ENCODE peak calls at places on chromosomes 4 and X, in nine cellular contexts. L is mesendoderm; V is lung; I is effector memory CD4-positive, alpha-beta T cell; O is endodermal cell; Q is CD8-positive, alpha-beta memory T cell; Z is breast epithelium; G is uterus; S is upper lobe of right lung. K is an unnamed sample.

GRCh38 chr4:114980932-114981693 is 132.3 kb downstream of the NDST4 start:
- DNase-seq in L (no peak), V (no peak), I (no peak), O (no peak), Q (no peak), Z (no peak), G (no peak), S (no peak), K (no peak)

GRCh38 chr4:78661923-78662521 is 110.5 kb downstream of the ANXA3 start:
- DNase-seq in L (no peak), V (no peak), I (no peak), O (no peak), Q (no peak), Z (no peak), G (no peak), S (no peak), K (no peak)

GRCh38 chr4:95091272-95091671 is 333.5 kb downstream of the BMPR1B start:
- DNase-seq in L (no peak), V (no peak), I (no peak), O (no peak), Q (no peak), Z (no peak), G (no peak), S (no peak), K (no peak)

GRCh38 chr4:53861856-53862610 is 202.4 kb downstream of the CHIC2 start:
- DNase-seq in L (peak; percentile 17), V (no peak), I (no peak), O (no peak), Q (no peak), Z (no peak), G (peak; percentile 47), S (no peak), K (no peak)

GRCh38 chr4:85500110-85500867 is 25.3 kb downstream of the ARHGAP24 start:
- DNase-seq in L (no peak), V (no peak), I (no peak), O (no peak), Q (no peak), Z (no peak), G (no peak), S (no peak), K (no peak)

GRCh38 chr4:26726655-26727387 is 133.8 kb upstream of the STIM2 start:
- DNase-seq in L (no peak), V (no peak), I (no peak), O (no peak), Q (no peak), Z (no peak), G (no peak), S (no peak), K (no peak)

GRCh38 chr4:153485860-153486259 is 19.7 kb downstream of the TMEM131L start:
- DNase-seq in L (no peak), V (no peak), I (no peak), O (no peak), Q (no peak), Z (no peak), G (no peak), S (no peak), K (no peak)

GRCh38 chrX:48540015-48540350 is 469 bp downstream of the TBC1D25 start:
- DNase-seq in L (no peak), V (no peak), I (peak; percentile 41), O (no peak), Q (peak; percentile 72), Z (peak; percentile 35), G (peak; percentile 48), S (no peak), K (peak; percentile 24)

GRCh38 chr4:125741825-125742452 is 427.2 kb downstream of the FAT4 start:
- DNase-seq in L (no peak), V (no peak), I (no peak), O (no peak), Q (no peak), Z (no peak), G (no peak), S (no peak), K (no peak)

GRCh38 chrX:56762220-56762619 is 33.2 kb downstream of the NBDY start:
- DNase-seq in L (no peak), V (no peak), I (no peak), O (no peak), Q (no peak), Z (no peak), G (no peak), S (no peak), K (no peak)

GRCh38 chr4:7909463-7909862 is 30.2 kb downstream of the AFAP1 start:
- DNase-seq in L (no peak), V (no peak), I (no peak), O (no peak), Q (no peak), Z (no peak), G (no peak), S (no peak), K (no peak)

GRCh38 chr4:7909966-7910720 is 29.5 kb downstream of the AFAP1 start:
- DNase-seq in L (no peak), V (no peak), I (no peak), O (no peak), Q (no peak), Z (no peak), G (peak; percentile 45), S (no peak), K (no peak)

GRCh38 chr4:7910721-7911015 is 29.0 kb downstream of the AFAP1 start:
- DNase-seq in L (no peak), V (no peak), I (no peak), O (peak; percentile 63), Q (no peak), Z (no peak), G (no peak), S (no peak), K (no peak)

GRCh38 chr4:7912826-7913225 is 26.8 kb downstream of the AFAP1 start:
- DNase-seq in L (no peak), V (no peak), I (no peak), O (no peak), Q (no peak), Z (no peak), G (no peak), S (no peak), K (no peak)

GRCh38 chr4:7911044-7911578 is 28.6 kb downstream of the AFAP1 start:
- DNase-seq in L (peak; percentile 93), V (peak; percentile 38), I (no peak), O (peak; percentile 87), Q (no peak), Z (no peak), G (peak; percentile 54), S (no peak), K (no peak)
- H3K27ac ChIP-seq in L (peak overlapping the region; percentile 33), V (peak overlapping the region; percentile 53), I (no peak overlapping the region), O (peak overlapping the region; percentile 76), Q (no peak overlapping the region), Z (peak overlapping the region; percentile 76), G (peak overlapping the region; percentile 83), S (peak overlapping the region; percentile 72), K (no peak overlapping the region)

GRCh38 chr4:143286733-143287570 is 49.7 kb upstream of the GAB1 start:
- DNase-seq in L (no peak), V (no peak), I (no peak), O (no peak), Q (no peak), Z (no peak), G (no peak), S (no peak), K (no peak)
- H3K4me3 ChIP-seq in L (no peak overlapping the region), V (no peak overlapping the region), I (no peak overlapping the region), O (no peak overlapping the region), Q (no peak overlapping the region), Z (peak overlapping the region; percentile 2), G (no peak overlapping the region), S (no peak overlapping the region), K (no peak overlapping the region)

GRCh38 chr4:3514806-3515421 is 17.3 kb downstream of the LRPAP1 start:
- DNase-seq in L (peak; percentile 55), V (no peak), I (no peak), O (peak; percentile 89), Q (no peak), Z (peak; percentile 37), G (no peak), S (no peak), K (no peak)

GRCh38 chr4:3515646-3516045 is 16.6 kb downstream of the LRPAP1 start:
- DNase-seq in L (peak; percentile 57), V (no peak), I (no peak), O (peak; percentile 72), Q (no peak), Z (no peak), G (no peak), S (no peak), K (no peak)

GRCh38 chr4:3513807-3514206 is 18.4 kb downstream of the LRPAP1 start:
- DNase-seq in L (no peak), V (no peak), I (no peak), O (no peak), Q (no peak), Z (no peak), G (no peak), S (no peak), K (no peak)

GRCh38 chr4:3512719-3513118 is 19.5 kb downstream of the LRPAP1 start:
- DNase-seq in L (no peak), V (no peak), I (no peak), O (no peak), Q (no peak), Z (no peak), G (no peak), S (no peak), K (no peak)

GRCh38 chr4:3514221-3514780 is 17.9 kb downstream of the LRPAP1 start:
- DNase-seq in L (no peak), V (no peak), I (no peak), O (no peak), Q (no peak), Z (no peak), G (no peak), S (no peak), K (no peak)
- H3K36me3 ChIP-seq in L (peaks cover 8% of the 10 kb centered on the region), V (peaks cover 86% of the 10 kb centered on the region), I (peaks cover 86% of the 10 kb centered on the region), O (peaks cover 52% of the 10 kb centered on the region), Q (peaks cover 16% of the 10 kb centered on the region), Z (peaks cover 31% of the 10 kb centered on the region), G (no peaks in the 10 kb centered on the region), S (peaks cover 80% of the 10 kb centered on the region), K (peaks cover 42% of the 10 kb centered on the region)

GRCh38 chr4:69649207-69649606 is 3.8 kb downstream of the UGT2A1 start:
- DNase-seq in L (no peak), V (no peak), I (no peak), O (no peak), Q (no peak), Z (no peak), G (no peak), S (no peak), K (no peak)
- H3K27ac ChIP-seq in L (no peak overlapping the region), V (no peak overlapping the region), I (no peak overlapping the region), O (no peak overlapping the region), Q (no peak overlapping the region), Z (no peak overlapping the region), G (no peak overlapping the region), S (no peak overlapping the region), K (no peak overlapping the region)

K was measured in CD8-positive, alpha-beta T cell.